ENCODE peak calls at places on chromosome 13, in eight cellular contexts. One of them, this sample, is unnamed.

GRCh38 chr13:21009036-21009435 is 52.4 kb downstream of the LATS2 start:
- DNase-seq in neuronal stem cell: no peak
- DNase-seq in kidney tubule cell: no peak
- DNase-seq in heart right ventricle: no peak
- DNase-seq in activated T-helper 1 cell treated with anti-CD3 and anti-CD28 coated beads, Interleukin-12 subunit alpha, Interleukin-12 subunit beta, Interleukin-2, Interleukin-4 antibody, amounts not matched to agents 30 ng/mL and 10 ng/mL and 1 ng/mL, durations not matched to agents 14 hours and 24 hours and 36 hours: no peak
- DNase-seq in mucosa of gallbladder: no peak
- DNase-seq in spleen: no peak
- DNase-seq in ecto neural progenitor cell: no peak
- DNase-seq in this sample: no peak

GRCh38 chr13:94749162-94749561 is 36.8 kb upstream of the SOX21 start:
- DNase-seq in neuronal stem cell: no peak
- DNase-seq in kidney tubule cell: no peak
- DNase-seq in heart right ventricle: no peak
- DNase-seq in activated T-helper 1 cell treated with anti-CD3 and anti-CD28 coated beads, Interleukin-12 subunit alpha, Interleukin-12 subunit beta, Interleukin-2, Interleukin-4 antibody, amounts not matched to agents 30 ng/mL and 10 ng/mL and 1 ng/mL, durations not matched to agents 14 hours and 24 hours and 36 hours: no peak
- DNase-seq in mucosa of gallbladder: no peak
- DNase-seq in spleen: no peak
- DNase-seq in ecto neural progenitor cell: no peak
- DNase-seq in this sample: no peak

GRCh38 chr13:67192751-67193150 is 37.4 kb downstream of the PCDH9 start:
- DNase-seq in neuronal stem cell: no peak
- DNase-seq in kidney tubule cell: no peak
- DNase-seq in heart right ventricle: no peak
- DNase-seq in activated T-helper 1 cell treated with anti-CD3 and anti-CD28 coated beads, Interleukin-12 subunit alpha, Interleukin-12 subunit beta, Interleukin-2, Interleukin-4 antibody, amounts not matched to agents 30 ng/mL and 10 ng/mL and 1 ng/mL, durations not matched to agents 14 hours and 24 hours and 36 hours: no peak
- DNase-seq in mucosa of gallbladder: no peak
- DNase-seq in spleen: no peak
- DNase-seq in ecto neural progenitor cell: no peak
- DNase-seq in this sample: no peak

GRCh38 chr13:20960663-20961309 is 58.2 kb upstream of the XPO4 start:
- DNase-seq in neuronal stem cell: no peak
- DNase-seq in kidney tubule cell: no peak
- DNase-seq in heart right ventricle: no peak
- DNase-seq in activated T-helper 1 cell treated with anti-CD3 and anti-CD28 coated beads, Interleukin-12 subunit alpha, Interleukin-12 subunit beta, Interleukin-2, Interleukin-4 antibody, amounts not matched to agents 30 ng/mL and 10 ng/mL and 1 ng/mL, durations not matched to agents 14 hours and 24 hours and 36 hours: no peak
- DNase-seq in mucosa of gallbladder: no peak
- DNase-seq in spleen: no peak
- DNase-seq in ecto neural progenitor cell: no peak
- DNase-seq in this sample: no peak

GRCh38 chr13:109703250-109703649 is 83.1 kb downstream of the IRS2 start:
- DNase-seq in neuronal stem cell: no peak
- DNase-seq in kidney tubule cell: no peak
- DNase-seq in heart right ventricle: no peak
- DNase-seq in activated T-helper 1 cell treated with anti-CD3 and anti-CD28 coated beads, Interleukin-12 subunit alpha, Interleukin-12 subunit beta, Interleukin-2, Interleukin-4 antibody, amounts not matched to agents 30 ng/mL and 10 ng/mL and 1 ng/mL, durations not matched to agents 14 hours and 24 hours and 36 hours: no peak
- DNase-seq in mucosa of gallbladder: no peak
- DNase-seq in spleen: no peak
- DNase-seq in ecto neural progenitor cell: no peak
- DNase-seq in this sample: no peak

GRCh38 chr13:25902946-25903345 is 148.9 kb downstream of the SHISA2 start:
- DNase-seq in neuronal stem cell: no peak
- DNase-seq in kidney tubule cell: peak
- DNase-seq in heart right ventricle: no peak
- DNase-seq in activated T-helper 1 cell treated with anti-CD3 and anti-CD28 coated beads, Interleukin-12 subunit alpha, Interleukin-12 subunit beta, Interleukin-2, Interleukin-4 antibody, amounts not matched to agents 30 ng/mL and 10 ng/mL and 1 ng/mL, durations not matched to agents 14 hours and 24 hours and 36 hours: peak
- DNase-seq in mucosa of gallbladder: no peak
- DNase-seq in spleen: no peak
- DNase-seq in ecto neural progenitor cell: no peak
- DNase-seq in this sample: no peak

GRCh38 chr13:100517135-100517534 is 71.5 kb downstream of the GGACT start:
- DNase-seq in neuronal stem cell: no peak
- DNase-seq in kidney tubule cell: peak
- DNase-seq in heart right ventricle: no peak
- DNase-seq in activated T-helper 1 cell treated with anti-CD3 and anti-CD28 coated beads, Interleukin-12 subunit alpha, Interleukin-12 subunit beta, Interleukin-2, Interleukin-4 antibody, amounts not matched to agents 30 ng/mL and 10 ng/mL and 1 ng/mL, durations not matched to agents 14 hours and 24 hours and 36 hours: no peak
- DNase-seq in mucosa of gallbladder: peak
- DNase-seq in spleen: no peak
- DNase-seq in ecto neural progenitor cell: no peak
- DNase-seq in this sample: no peak

GRCh38 chr13:72304121-72304745 is 423.2 kb downstream of the MZT1 start:
- DNase-seq in neuronal stem cell: no peak
- DNase-seq in kidney tubule cell: peak
- DNase-seq in heart right ventricle: no peak
- DNase-seq in activated T-helper 1 cell treated with anti-CD3 and anti-CD28 coated beads, Interleukin-12 subunit alpha, Interleukin-12 subunit beta, Interleukin-2, Interleukin-4 antibody, amounts not matched to agents 30 ng/mL and 10 ng/mL and 1 ng/mL, durations not matched to agents 14 hours and 24 hours and 36 hours: no peak
- DNase-seq in mucosa of gallbladder: no peak
- DNase-seq in spleen: no peak
- DNase-seq in ecto neural progenitor cell: no peak
- DNase-seq in this sample: no peak

GRCh38 chr13:45082964-45083363 is 37.3 kb upstream of the GTF2F2 start:
- DNase-seq in neuronal stem cell: no peak
- DNase-seq in kidney tubule cell: no peak
- DNase-seq in heart right ventricle: no peak
- DNase-seq in activated T-helper 1 cell treated with anti-CD3 and anti-CD28 coated beads, Interleukin-12 subunit alpha, Interleukin-12 subunit beta, Interleukin-2, Interleukin-4 antibody, amounts not matched to agents 30 ng/mL and 10 ng/mL and 1 ng/mL, durations not matched to agents 14 hours and 24 hours and 36 hours: no peak
- DNase-seq in mucosa of gallbladder: no peak
- DNase-seq in spleen: no peak
- DNase-seq in ecto neural progenitor cell: no peak
- DNase-seq in this sample: no peak

GRCh38 chr13:67229438-67230242 is 496 bp downstream of the PCDH9 start:
- DNase-seq in neuronal stem cell: peak
- DNase-seq in kidney tubule cell: peak
- DNase-seq in heart right ventricle: no peak
- DNase-seq in activated T-helper 1 cell treated with anti-CD3 and anti-CD28 coated beads, Interleukin-12 subunit alpha, Interleukin-12 subunit beta, Interleukin-2, Interleukin-4 antibody, amounts not matched to agents 30 ng/mL and 10 ng/mL and 1 ng/mL, durations not matched to agents 14 hours and 24 hours and 36 hours: no peak
- DNase-seq in mucosa of gallbladder: no peak
- DNase-seq in spleen: no peak
- DNase-seq in ecto neural progenitor cell: peak
- DNase-seq in this sample: no peak

GRCh38 chr13:111449041-111449440 is 128.6 kb downstream of the TEX29 start:
- DNase-seq in neuronal stem cell: no peak
- DNase-seq in kidney tubule cell: no peak
- DNase-seq in heart right ventricle: no peak
- DNase-seq in activated T-helper 1 cell treated with anti-CD3 and anti-CD28 coated beads, Interleukin-12 subunit alpha, Interleukin-12 subunit beta, Interleukin-2, Interleukin-4 antibody, amounts not matched to agents 30 ng/mL and 10 ng/mL and 1 ng/mL, durations not matched to agents 14 hours and 24 hours and 36 hours: no peak
- DNase-seq in mucosa of gallbladder: no peak
- DNase-seq in spleen: no peak
- DNase-seq in ecto neural progenitor cell: peak
- DNase-seq in this sample: no peak

GRCh38 chr13:110332750-110333149 is 25.7 kb downstream of the COL4A2 start:
- DNase-seq in neuronal stem cell: no peak
- DNase-seq in kidney tubule cell: peak
- DNase-seq in heart right ventricle: no peak
- DNase-seq in activated T-helper 1 cell treated with anti-CD3 and anti-CD28 coated beads, Interleukin-12 subunit alpha, Interleukin-12 subunit beta, Interleukin-2, Interleukin-4 antibody, amounts not matched to agents 30 ng/mL and 10 ng/mL and 1 ng/mL, durations not matched to agents 14 hours and 24 hours and 36 hours: no peak
- DNase-seq in mucosa of gallbladder: no peak
- DNase-seq in spleen: no peak
- DNase-seq in ecto neural progenitor cell: no peak
- DNase-seq in this sample: no peak

GRCh38 chr13:60990032-60990733 is 425.5 kb downstream of the PCDH20 start:
- DNase-seq in neuronal stem cell: no peak
- DNase-seq in kidney tubule cell: peak
- DNase-seq in heart right ventricle: no peak
- DNase-seq in activated T-helper 1 cell treated with anti-CD3 and anti-CD28 coated beads, Interleukin-12 subunit alpha, Interleukin-12 subunit beta, Interleukin-2, Interleukin-4 antibody, amounts not matched to agents 30 ng/mL and 10 ng/mL and 1 ng/mL, durations not matched to agents 14 hours and 24 hours and 36 hours: no peak
- DNase-seq in mucosa of gallbladder: no peak
- DNase-seq in spleen: no peak
- DNase-seq in ecto neural progenitor cell: no peak
- DNase-seq in this sample: no peak

GRCh38 chr13:40589285-40590109 is 76.9 kb downstream of the FOXO1 start:
- DNase-seq in neuronal stem cell: peak
- DNase-seq in kidney tubule cell: peak
- DNase-seq in heart right ventricle: peak
- DNase-seq in activated T-helper 1 cell treated with anti-CD3 and anti-CD28 coated beads, Interleukin-12 subunit alpha, Interleukin-12 subunit beta, Interleukin-2, Interleukin-4 antibody, amounts not matched to agents 30 ng/mL and 10 ng/mL and 1 ng/mL, durations not matched to agents 14 hours and 24 hours and 36 hours: no peak
- DNase-seq in mucosa of gallbladder: peak
- DNase-seq in spleen: no peak
- DNase-seq in ecto neural progenitor cell: no peak
- DNase-seq in this sample: no peak

GRCh38 chr13:32636711-32637110 is 50.5 kb downstream of the PDS5B start:
- DNase-seq in neuronal stem cell: peak
- DNase-seq in kidney tubule cell: no peak
- DNase-seq in heart right ventricle: no peak
- DNase-seq in activated T-helper 1 cell treated with anti-CD3 and anti-CD28 coated beads, Interleukin-12 subunit alpha, Interleukin-12 subunit beta, Interleukin-2, Interleukin-4 antibody, amounts not matched to agents 30 ng/mL and 10 ng/mL and 1 ng/mL, durations not matched to agents 14 hours and 24 hours and 36 hours: no peak
- DNase-seq in mucosa of gallbladder: no peak
- DNase-seq in spleen: no peak
- DNase-seq in ecto neural progenitor cell: no peak
- DNase-seq in this sample: no peak